ENCODE peak calls at places on chromosome 19, in four cellular contexts. One of them, this sample, is unnamed.

GRCh38 chr19:46821512-46822359 is 28.9 kb downstream of the AP2S1 start:
- DNase-seq in stimulated activated CD4-positive, alpha-beta T cell treated with anti-CD3 and anti-CD28 coated beads, Interleukin-2, amount 100 ng/mL, for 24 hours: peak
- DNase-seq in IMR-90: no peak
- DNase-seq in OCI-M1: no peak
- DNase-seq in this sample: peak

GRCh38 chr19:32607479-32607878 is 26.5 kb downstream of the PDCD5 start:
- DNase-seq in stimulated activated CD4-positive, alpha-beta T cell treated with anti-CD3 and anti-CD28 coated beads, Interleukin-2, amount 100 ng/mL, for 24 hours: no peak
- DNase-seq in OCI-M1: no peak
- DNase-seq in IMR-90: no peak
- DNase-seq in this sample: no peak

GRCh38 chr19:10219678-10220077 is 11.5 kb downstream of the S1PR2 start:
- DNase-seq in stimulated activated CD4-positive, alpha-beta T cell treated with anti-CD3 and anti-CD28 coated beads, Interleukin-2, amount 100 ng/mL, for 24 hours: peak
- DNase-seq in OCI-M1: peak
- DNase-seq in IMR-90: peak
- DNase-seq in this sample: no peak

GRCh38 chr19:13091400-13092161 is 11.1 kb downstream of the LYL1 start:
- DNase-seq in OCI-M1: no peak
- DNase-seq in IMR-90: peak
- DNase-seq in stimulated activated CD4-positive, alpha-beta T cell treated with anti-CD3 and anti-CD28 coated beads, Interleukin-2, amount 100 ng/mL, for 24 hours: no peak
- DNase-seq in this sample: no peak

GRCh38 chr19:42277821-42278809 is 9.1 kb downstream of the CIC start:
- DNase-seq in stimulated activated CD4-positive, alpha-beta T cell treated with anti-CD3 and anti-CD28 coated beads, Interleukin-2, amount 100 ng/mL, for 24 hours: no peak
- DNase-seq in IMR-90: no peak
- DNase-seq in OCI-M1: no peak
- DNase-seq in this sample: no peak

GRCh38 chr19:46124638-46125115 is at the start of gene IGFL3:
- DNase-seq in IMR-90: peak
- DNase-seq in stimulated activated CD4-positive, alpha-beta T cell treated with anti-CD3 and anti-CD28 coated beads, Interleukin-2, amount 100 ng/mL, for 24 hours: no peak
- DNase-seq in OCI-M1: no peak
- DNase-seq in this sample: no peak

GRCh38 chr19:38793186-38793585 is 4.2 kb downstream of the LGALS7B start:
- DNase-seq in stimulated activated CD4-positive, alpha-beta T cell treated with anti-CD3 and anti-CD28 coated beads, Interleukin-2, amount 100 ng/mL, for 24 hours: no peak
- DNase-seq in IMR-90: peak
- DNase-seq in OCI-M1: no peak
- DNase-seq in this sample: no peak

GRCh38 chr19:51094696-51095279 is 12.1 kb upstream of the KLK14 start:
- DNase-seq in IMR-90: no peak
- DNase-seq in stimulated activated CD4-positive, alpha-beta T cell treated with anti-CD3 and anti-CD28 coated beads, Interleukin-2, amount 100 ng/mL, for 24 hours: peak
- DNase-seq in OCI-M1: peak
- DNase-seq in this sample: no peak

GRCh38 chr19:8174706-8175105 is 25.3 kb upstream of the FBN3 start:
- DNase-seq in OCI-M1: no peak
- DNase-seq in IMR-90: peak
- DNase-seq in stimulated activated CD4-positive, alpha-beta T cell treated with anti-CD3 and anti-CD28 coated beads, Interleukin-2, amount 100 ng/mL, for 24 hours: no peak
- DNase-seq in this sample: no peak

GRCh38 chr19:49682274-49682673 is 5.2 kb downstream of the PRMT1 start:
- DNase-seq in IMR-90: no peak
- DNase-seq in OCI-M1: no peak
- DNase-seq in stimulated activated CD4-positive, alpha-beta T cell treated with anti-CD3 and anti-CD28 coated beads, Interleukin-2, amount 100 ng/mL, for 24 hours: no peak
- DNase-seq in this sample: no peak

GRCh38 chr19:47124937-47125668 is 5.5 kb upstream of the SAE1 start:
- DNase-seq in stimulated activated CD4-positive, alpha-beta T cell treated with anti-CD3 and anti-CD28 coated beads, Interleukin-2, amount 100 ng/mL, for 24 hours: no peak
- DNase-seq in IMR-90: peak
- DNase-seq in OCI-M1: peak
- DNase-seq in this sample: no peak

GRCh38 chr19:3374369-3375112 is 8.2 kb downstream of the NFIC start:
- DNase-seq in IMR-90: no peak
- DNase-seq in OCI-M1: no peak
- DNase-seq in stimulated activated CD4-positive, alpha-beta T cell treated with anti-CD3 and anti-CD28 coated beads, Interleukin-2, amount 100 ng/mL, for 24 hours: no peak
- DNase-seq in this sample: no peak

GRCh38 chr19:17718467-17718987 is 753 bp upstream of the MAP1S start:
- DNase-seq in IMR-90: no peak
- DNase-seq in stimulated activated CD4-positive, alpha-beta T cell treated with anti-CD3 and anti-CD28 coated beads, Interleukin-2, amount 100 ng/mL, for 24 hours: no peak
- DNase-seq in OCI-M1: peak
- DNase-seq in this sample: no peak

GRCh38 chr19:43765109-43765876 is 10.5 kb upstream of the SMG9 start:
- DNase-seq in stimulated activated CD4-positive, alpha-beta T cell treated with anti-CD3 and anti-CD28 coated beads, Interleukin-2, amount 100 ng/mL, for 24 hours: peak
- DNase-seq in OCI-M1: no peak
- DNase-seq in IMR-90: peak
- DNase-seq in this sample: no peak

GRCh38 chr19:41411682-41412265 is 14.2 kb downstream of the BCKDHA start:
- DNase-seq in IMR-90: no peak
- DNase-seq in OCI-M1: no peak
- DNase-seq in stimulated activated CD4-positive, alpha-beta T cell treated with anti-CD3 and anti-CD28 coated beads, Interleukin-2, amount 100 ng/mL, for 24 hours: no peak
- DNase-seq in this sample: no peak

GRCh38 chr19:8558325-8558724 is 18.9 kb downstream of the MYO1F start:
- DNase-seq in IMR-90: no peak
- DNase-seq in stimulated activated CD4-positive, alpha-beta T cell treated with anti-CD3 and anti-CD28 coated beads, Interleukin-2, amount 100 ng/mL, for 24 hours: no peak
- DNase-seq in OCI-M1: no peak
- DNase-seq in this sample: no peak

GRCh38 chr19:14497347-14497921 is 1.5 kb upstream of the GIPC1 start:
- DNase-seq in OCI-M1: no peak
- DNase-seq in stimulated activated CD4-positive, alpha-beta T cell treated with anti-CD3 and anti-CD28 coated beads, Interleukin-2, amount 100 ng/mL, for 24 hours: no peak
- DNase-seq in IMR-90: no peak
- DNase-seq in this sample: no peak

GRCh38 chr19:45498411-45499195 is at the start of gene PPM1N:
- DNase-seq in IMR-90: peak
- DNase-seq in OCI-M1: no peak
- DNase-seq in stimulated activated CD4-positive, alpha-beta T cell treated with anti-CD3 and anti-CD28 coated beads, Interleukin-2, amount 100 ng/mL, for 24 hours: peak
- DNase-seq in this sample: peak

GRCh38 chr19:7670150-7670784 is 1.4 kb downstream of the RETN start:
- DNase-seq in OCI-M1: no peak
- DNase-seq in stimulated activated CD4-positive, alpha-beta T cell treated with anti-CD3 and anti-CD28 coated beads, Interleukin-2, amount 100 ng/mL, for 24 hours: peak
- DNase-seq in IMR-90: no peak
- DNase-seq in this sample: no peak

GRCh38 chr19:33630880-33631627 is 9.3 kb downstream of the CHST8 start:
- DNase-seq in IMR-90: no peak
- DNase-seq in stimulated activated CD4-positive, alpha-beta T cell treated with anti-CD3 and anti-CD28 coated beads, Interleukin-2, amount 100 ng/mL, for 24 hours: no peak
- DNase-seq in OCI-M1: peak
- DNase-seq in this sample: no peak

GRCh38 chr19:47067215-47067847 is 18.9 kb upstream of the TMEM160 start:
- DNase-seq in stimulated activated CD4-positive, alpha-beta T cell treated with anti-CD3 and anti-CD28 coated beads, Interleukin-2, amount 100 ng/mL, for 24 hours: no peak
- DNase-seq in IMR-90: no peak
- DNase-seq in OCI-M1: no peak
- DNase-seq in this sample: no peak

GRCh38 chr19:18300930-18301717 is 19.7 kb upstream of the JUND start:
- DNase-seq in stimulated activated CD4-positive, alpha-beta T cell treated with anti-CD3 and anti-CD28 coated beads, Interleukin-2, amount 100 ng/mL, for 24 hours: no peak
- DNase-seq in IMR-90: peak
- DNase-seq in OCI-M1: peak
- DNase-seq in this sample: no peak

This sample was measured in CD8-positive, alpha-beta T cell.